ENCODE peak calls at places on chromosomes 12 and 14, in ten cellular contexts. J, M, K, U, A, P, D, E, Y and L are unnamed samples.

GRCh38 chr12:30440826-30441602 is 254.7 kb downstream of the IPO8 start:
- DNase-seq in J (peak), M (no peak), K (no peak), U (no peak), A (peak), P (peak), D (peak), E (peak), Y (peak), L (no peak)

GRCh38 chr12:124862768-124863408 is 776 bp downstream of the SCARB1 start:
- DNase-seq in J (peak), M (no peak), K (peak), U (no peak), A (peak), P (peak), D (peak), E (peak), Y (peak), L (no peak)

GRCh38 chr14:106174206-106174605 is 647.8 kb downstream of the TMEM121 start:
- DNase-seq in J (no peak), M (no peak), K (no peak), U (no peak), A (no peak), P (no peak), D (no peak), E (no peak), Y (no peak), L (no peak)

GRCh38 chr12:108495054-108495453 is 20.0 kb upstream of the FICD start:
- DNase-seq in J (no peak), M (no peak), K (no peak), U (no peak), A (peak), P (peak), D (peak), E (peak), Y (peak), L (peak)

GRCh38 chr14:99839696-99840095 is 46.5 kb downstream of the EML1 start:
- DNase-seq in J (no peak), M (no peak), K (no peak), U (no peak), A (no peak), P (no peak), D (peak), E (no peak), Y (no peak), L (no peak)

GRCh38 chr12:40015360-40015759 is 90.5 kb downstream of the SLC2A13 start:
- DNase-seq in J (no peak), M (no peak), K (no peak), U (no peak), A (no peak), P (peak), D (no peak), E (peak), Y (peak), L (no peak)

GRCh38 chr14:53306926-53307325 is 153.8 kb upstream of the DDHD1 start:
- DNase-seq in J (peak), M (no peak), K (peak), U (no peak), A (peak), P (no peak), D (no peak), E (peak), Y (no peak), L (peak)

GRCh38 chr12:118633071-118633470 is 256.7 kb downstream of the SUDS3 start:
- DNase-seq in J (no peak), M (no peak), K (no peak), U (no peak), A (peak), P (no peak), D (peak), E (no peak), Y (no peak), L (no peak)

GRCh38 chr14:95039259-95039992 is 117.9 kb downstream of the DICER1 start:
- DNase-seq in J (no peak), M (no peak), K (no peak), U (no peak), A (no peak), P (no peak), D (no peak), E (no peak), Y (no peak), L (no peak)

GRCh38 chr14:67411820-67412421 is at the start of gene PLEK2:
- DNase-seq in J (peak), M (no peak), K (no peak), U (peak), A (no peak), P (peak), D (no peak), E (peak), Y (peak), L (peak)

DNA sequence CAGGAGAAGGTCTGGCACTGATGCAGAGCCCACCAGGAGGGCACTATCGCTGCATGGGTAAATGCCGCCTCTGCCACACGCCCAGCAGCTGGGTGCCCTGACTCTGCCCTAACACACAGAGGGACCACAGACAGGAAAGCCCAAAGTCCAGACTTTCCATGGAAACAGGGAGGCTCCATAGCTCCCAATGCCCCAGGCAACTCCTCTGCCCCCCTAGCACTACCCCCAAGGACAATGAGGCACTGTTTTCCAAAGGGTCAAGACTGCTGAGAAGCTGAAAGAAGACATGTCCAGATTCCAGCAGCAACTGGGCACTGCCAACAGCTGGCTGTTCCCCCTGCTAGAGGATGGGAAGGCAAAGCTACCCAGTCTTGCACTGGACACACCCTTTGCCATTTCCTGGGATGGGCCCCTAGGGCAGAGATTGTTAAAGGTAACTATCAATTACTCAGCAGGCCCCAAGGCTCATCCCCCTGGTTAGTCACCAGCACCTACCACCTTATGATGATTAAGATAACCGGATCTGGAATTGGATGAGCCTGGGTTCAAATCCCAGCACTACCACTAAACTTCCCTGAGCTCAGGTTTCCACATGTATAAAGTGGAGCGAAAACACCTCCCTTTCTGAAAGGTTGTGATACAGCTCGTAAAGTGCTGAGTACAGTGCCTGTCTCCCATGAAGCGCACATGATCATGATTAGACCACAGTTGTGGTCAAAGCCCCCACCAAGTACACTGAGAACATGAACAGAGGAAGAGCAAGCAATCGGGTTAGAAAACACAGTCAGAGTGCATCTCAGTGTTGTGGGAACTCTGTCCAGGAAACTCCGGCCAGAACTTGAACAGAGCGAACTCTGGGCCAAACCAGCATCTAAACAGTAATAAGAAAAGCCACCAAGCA is 3.3 kb downstream of the PXN start:
- DNase-seq in J (no peak), M (no peak), K (no peak), U (no peak), A (no peak), P (peak), D (no peak), E (peak), Y (no peak), L (no peak)
- H3K4me3 ChIP-seq in J (peak), M (no peak), K (peak), U (peak), A (no peak), P (peak), D (no peak), E (peak), Y (peak), L (peak)

GRCh38 chr14:74950795-74951442 is 4.5 kb downstream of the PGF start:
- DNase-seq in J (no peak), M (no peak), K (no peak), U (no peak), A (no peak), P (no peak), D (no peak), E (no peak), Y (no peak), L (no peak)

GRCh38 chr14:74952697-74953484 is 2.5 kb downstream of the PGF start:
- DNase-seq in J (peak), M (no peak), K (no peak), U (no peak), A (no peak), P (peak), D (no peak), E (peak), Y (no peak), L (no peak)

GRCh38 chr14:74952195-74952665 is 3.2 kb downstream of the PGF start:
- DNase-seq in J (no peak), M (no peak), K (no peak), U (no peak), A (no peak), P (no peak), D (no peak), E (no peak), Y (no peak), L (no peak)

GRCh38 chr14:74949859-74950572 is 5.4 kb downstream of the PGF start:
- DNase-seq in J (no peak), M (no peak), K (no peak), U (peak), A (no peak), P (no peak), D (no peak), E (no peak), Y (no peak), L (no peak)

GRCh38 chr14:74951443-74952194 is 3.8 kb downstream of the PGF start:
- DNase-seq in J (no peak), M (no peak), K (no peak), U (no peak), A (no peak), P (no peak), D (no peak), E (no peak), Y (no peak), L (no peak)
- H3K4me3 ChIP-seq in J (no peak), M (no peak), K (no peak), U (peak), A (no peak), P (no peak), D (no peak), E (no peak), Y (no peak), L (no peak)

GRCh38 chr12:64670856-64671639 is 60.8 kb downstream of the RASSF3 start:
- DNase-seq in J (peak), M (no peak), K (no peak), U (no peak), A (no peak), P (peak), D (peak), E (peak), Y (peak), L (peak)

GRCh38 chr12:64671682-64672081 is 61.4 kb downstream of the RASSF3 start:
- DNase-seq in J (no peak), M (no peak), K (no peak), U (no peak), A (no peak), P (no peak), D (no peak), E (no peak), Y (no peak), L (no peak)

GRCh38 chr12:64670039-64670438 is 59.7 kb downstream of the RASSF3 start:
- DNase-seq in J (no peak), M (no peak), K (no peak), U (no peak), A (no peak), P (no peak), D (no peak), E (no peak), Y (no peak), L (no peak)

GRCh38 chr12:64666054-64666914 is 56.0 kb downstream of the RASSF3 start:
- DNase-seq in J (no peak), M (no peak), K (no peak), U (no peak), A (no peak), P (peak), D (no peak), E (no peak), Y (peak), L (peak)

DNA sequence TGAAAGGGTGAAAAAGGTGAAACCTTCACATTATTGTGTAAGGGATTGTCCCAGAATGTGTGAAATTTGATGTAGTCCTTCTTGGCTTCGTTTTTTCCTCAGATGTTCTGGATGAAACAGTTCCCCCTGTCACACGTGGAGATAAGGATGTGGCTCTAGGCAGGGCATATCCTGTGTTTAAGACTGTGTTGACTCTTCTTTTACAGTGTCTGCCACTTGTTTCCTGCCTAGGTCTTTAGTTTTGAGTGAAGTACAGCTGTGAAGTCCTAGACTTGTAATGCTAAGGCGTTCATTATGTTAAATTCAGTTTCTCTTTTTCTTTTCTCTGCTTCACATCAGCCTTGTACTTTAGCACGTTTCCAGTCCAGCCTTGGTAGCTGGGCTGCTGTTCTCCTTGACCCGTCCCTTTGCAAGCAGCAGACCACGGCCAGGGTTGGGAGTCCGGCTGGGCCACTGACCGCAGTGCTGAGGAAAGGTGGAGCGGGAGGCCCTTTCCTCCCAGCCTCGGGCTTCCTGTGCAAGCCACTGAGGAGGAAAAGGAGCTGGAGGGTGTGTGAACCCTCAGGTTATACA is 59.1 kb downstream of the RASSF3 start:
- DNase-seq in J (no peak), M (no peak), K (no peak), U (no peak), A (no peak), P (peak), D (peak), E (no peak), Y (no peak), L (peak)
- H3K4me3 ChIP-seq in J (no peak), M (no peak), K (no peak), U (peak), A (no peak), P (no peak), D (no peak), E (no peak), Y (peak), L (no peak)

DNA sequence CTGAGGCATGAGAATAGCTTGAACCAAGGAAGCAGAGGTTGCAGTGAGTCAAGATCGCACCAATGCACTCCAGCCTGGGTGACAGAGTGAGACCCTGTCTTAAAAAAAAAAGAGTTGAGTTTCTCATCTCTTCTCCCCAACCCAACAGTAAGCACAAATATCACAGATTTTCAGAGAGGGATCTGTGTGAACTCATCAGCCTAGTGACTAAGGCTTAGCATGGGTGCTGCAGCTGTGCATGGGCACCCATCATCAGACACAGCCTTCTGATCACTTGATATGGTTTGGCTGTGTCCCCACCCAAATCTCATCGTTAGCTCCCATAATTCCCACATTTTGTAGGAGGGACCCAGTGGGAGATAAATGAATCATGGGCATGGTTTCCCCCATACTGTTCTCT is 298.9 kb downstream of the PCNX1 start:
- DNase-seq in J (no peak), M (no peak), K (no peak), U (no peak), A (no peak), P (no peak), D (no peak), E (no peak), Y (no peak), L (no peak)
- H3K4me3 ChIP-seq in J (no peak), M (no peak), K (no peak), U (no peak), A (no peak), P (no peak), D (no peak), E (no peak), Y (no peak), L (no peak)

GRCh38 chr12:50214018-50214417 is 46.8 kb upstream of the CERS5 start:
- DNase-seq in J (no peak), M (no peak), K (no peak), U (no peak), A (no peak), P (no peak), D (no peak), E (no peak), Y (no peak), L (no peak)

GRCh38 chr12:50212071-50212467 is 44.9 kb upstream of the CERS5 start:
- DNase-seq in J (no peak), M (no peak), K (no peak), U (no peak), A (no peak), P (no peak), D (no peak), E (no peak), Y (no peak), L (no peak)

GRCh38 chr12:50215033-50215432 is 47.9 kb upstream of the CERS5 start:
- DNase-seq in J (peak), M (no peak), K (no peak), U (no peak), A (no peak), P (peak), D (no peak), E (no peak), Y (peak), L (peak)

GRCh38 chr12:50211392-50212070 is 44.4 kb upstream of the CERS5 start:
- DNase-seq in J (peak), M (no peak), K (no peak), U (no peak), A (no peak), P (no peak), D (no peak), E (peak), Y (peak), L (peak)

DNA sequence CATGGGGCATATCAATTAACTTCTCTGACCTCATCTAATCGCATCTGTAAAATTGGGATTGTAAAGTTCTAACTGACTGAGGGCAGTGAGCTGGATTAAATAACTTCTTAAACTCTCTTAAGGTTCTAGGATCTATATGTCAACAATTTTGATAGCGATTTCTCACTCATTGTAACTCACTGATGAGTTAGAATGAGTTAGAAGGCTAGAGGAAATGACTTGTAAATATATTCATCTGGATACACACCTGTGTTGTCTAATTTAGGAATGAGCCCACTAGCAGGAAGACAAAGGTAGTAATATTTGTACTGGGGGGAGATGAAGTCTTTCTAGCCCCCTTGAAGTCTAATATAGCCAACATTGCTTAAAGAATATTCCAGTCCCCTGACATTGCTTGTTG is 46.3 kb upstream of the CERS5 start:
- DNase-seq in J (no peak), M (no peak), K (no peak), U (no peak), A (no peak), P (peak), D (no peak), E (no peak), Y (no peak), L (no peak)
- H3K4me3 ChIP-seq in J (no peak), M (no peak), K (no peak), U (no peak), A (no peak), P (no peak), D (no peak), E (no peak), Y (no peak), L (no peak)

GRCh38 chr12:12626471-12626870 is 14.8 kb downstream of the CREBL2 start:
- DNase-seq in J (no peak), M (no peak), K (no peak), U (no peak), A (no peak), P (no peak), D (no peak), E (peak), Y (no peak), L (no peak)
- H3K4me3 ChIP-seq in J (no peak), M (no peak), K (no peak), U (no peak), A (no peak), P (no peak), D (no peak), E (no peak), Y (no peak), L (no peak)

GRCh38 chr14:24401810-24402702 is 3.3 kb downstream of the NYNRIN start:
- DNase-seq in J (no peak), M (no peak), K (no peak), U (no peak), A (no peak), P (no peak), D (no peak), E (peak), Y (no peak), L (no peak)
- H3K4me3 ChIP-seq in J (no peak), M (no peak), K (no peak), U (no peak), A (no peak), P (no peak), D (no peak), E (no peak), Y (no peak), L (no peak)

DNA sequence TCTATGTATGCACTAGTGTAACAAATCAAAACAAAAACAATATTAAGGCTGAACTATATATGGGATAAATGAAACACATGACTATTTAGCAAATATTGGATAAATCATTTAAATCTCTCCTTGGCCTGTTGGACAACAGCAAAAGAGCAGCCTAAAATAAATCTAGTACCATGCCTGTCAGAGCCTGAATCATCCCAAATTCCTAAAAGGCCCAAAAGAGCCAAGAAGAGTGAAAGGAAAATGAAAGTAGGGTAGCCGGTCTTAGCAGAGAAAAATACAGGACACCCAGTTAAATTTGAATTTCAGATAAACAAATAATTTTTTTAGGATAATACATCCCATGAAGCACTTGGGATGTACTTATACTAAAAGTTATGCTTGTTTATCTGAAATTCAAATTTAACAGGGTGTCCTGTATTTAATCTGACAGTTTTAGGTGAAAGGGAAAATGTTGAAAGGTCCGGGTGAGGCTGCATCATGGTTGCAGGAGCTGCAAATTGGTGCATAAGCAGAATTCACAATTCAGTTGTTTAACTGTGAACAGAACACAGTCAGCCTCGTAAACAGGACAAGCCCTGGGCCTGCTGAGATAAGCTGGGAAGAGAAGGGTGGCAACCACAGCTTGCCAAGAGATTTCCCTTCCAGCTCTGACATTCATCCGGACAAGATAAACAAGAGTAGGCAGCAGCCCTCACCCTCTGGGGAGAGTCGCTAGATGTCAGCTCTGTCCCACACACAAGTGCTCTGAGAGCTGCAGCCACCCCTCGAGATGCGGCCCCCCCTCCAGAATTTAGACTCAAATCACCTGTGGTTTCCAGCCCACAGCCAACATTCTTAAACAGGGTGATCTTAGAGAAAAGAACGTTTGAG is 30.3 kb downstream of the DMAC2L start:
- DNase-seq in J (peak), M (no peak), K (peak), U (peak), A (peak), P (peak), D (peak), E (peak), Y (peak), L (peak)
- H3K4me3 ChIP-seq in J (peak), M (no peak), K (peak), U (peak), A (no peak), P (no peak), D (no peak), E (peak), Y (no peak), L (no peak)